ENCODE peak calls at places on chromosomes 11 and 22, in six cellular contexts. U is cardiac fibroblast, Z is neural progenitor cell, B is GM04504, J is substantia nigra, N is CD14-positive monocyte. W is an unnamed sample.

GRCh38 chr22:30249049-30250038 is 2.8 kb upstream of the LIF start:
- DNase-seq in Z (no peak), J (no peak), B (no peak), U (peak), N (no peak), W (no peak)

GRCh38 chr22:44459041-44459440 is 39.0 kb downstream of the RTL6 start:
- DNase-seq in Z (no peak), B (no peak), N (no peak), J (no peak), U (no peak), W (no peak)

GRCh38 chr11:94325681-94326080 is 21.3 kb downstream of the IZUMO1R start:
- DNase-seq in B (no peak), J (no peak), N (no peak), U (peak), Z (peak), W (no peak)

GRCh38 chr11:1336836-1337646 is 27.6 kb upstream of the TOLLIP start:
- DNase-seq in Z (peak), N (no peak), B (no peak), J (no peak), U (no peak), W (no peak)

GRCh38 chr11:46339816-46340215 is 7.4 kb upstream of the DGKZ start:
- DNase-seq in J (no peak), Z (no peak), N (no peak), B (no peak), U (no peak), W (no peak)

GRCh38 chr11:129394709-129395108 is 19.1 kb downstream of the BARX2 start:
- DNase-seq in B (no peak), J (no peak), U (no peak), Z (no peak), N (no peak), W (no peak)

GRCh38 chr11:44903518-44903917 is 47.2 kb downstream of the TP53I11 start:
- DNase-seq in U (no peak), Z (no peak), N (no peak), J (no peak), B (no peak), W (no peak)

GRCh38 chr11:3886985-3887384 is 31.5 kb downstream of the STIM1 start:
- DNase-seq in B (no peak), J (no peak), N (no peak), Z (no peak), U (no peak), W (no peak)

GRCh38 chr11:35321532-35322320 is 97.6 kb downstream of the SLC1A2 start:
- DNase-seq in U (peak), J (no peak), B (peak), N (no peak), Z (no peak), W (no peak)

GRCh38 chr11:118343981-118344521 is at the start of gene CD3G:
- DNase-seq in N (no peak), J (no peak), B (no peak), Z (no peak), U (no peak), W (no peak)

GRCh38 chr22:37659066-37659896 is 758 bp downstream of the PDXP start:
- DNase-seq in B (no peak), J (no peak), U (peak), Z (no peak), N (no peak), W (peak)

GRCh38 chr11:41250408-41250807 is 209.0 kb downstream of the LRRC4C start:
- DNase-seq in Z (no peak), J (no peak), N (no peak), U (no peak), B (no peak), W (no peak)

GRCh38 chr22:30292069-30292970 is 3.0 kb upstream of the CASTOR1 start:
- DNase-seq in N (no peak), B (no peak), U (no peak), J (no peak), Z (no peak), W (no peak)